ENCODE peak calls at places on chromosomes 1 and 21, in eight cellular contexts. Y, T, U, S, X, F, E and C are unnamed samples. For H3K27me3, the result is how much of the 10 kb centered on the place peaks cover.

GRCh38 chr21:35075546-35075945 is 26.4 kb upstream of the RUNX1 start:
- DNase-seq in S (no peak), E (no peak), U (peak), X (peak), F (no peak), Y (no peak), T (no peak), C (peak)

GRCh38 chr1:214281902-214282695 is 1.1 kb downstream of the SMYD2 start:
- DNase-seq in U (peak), S (no peak), Y (peak), T (peak), E (no peak), X (peak), F (no peak), C (no peak)

GRCh38 chr1:6245086-6245868 is 1.3 kb downstream of the HES3 start:
- DNase-seq in X (peak), E (peak), S (no peak), T (peak), F (peak), U (peak), Y (peak), C (peak)

GRCh38 chr1:8598783-8599182 is 218.7 kb downstream of the RERE start:
- DNase-seq in S (no peak), X (no peak), Y (no peak), F (no peak), E (no peak), T (no peak), U (peak), C (no peak)

GRCh38 chr1:42017730-42018129 is 99.0 kb upstream of the HIVEP3 start:
- DNase-seq in E (no peak), S (no peak), X (no peak), F (no peak), U (no peak), T (no peak), Y (no peak), C (no peak)

GRCh38 chr1:16338961-16339360 is 13.3 kb downstream of the FBXO42 start:
- DNase-seq in F (no peak), T (no peak), E (no peak), S (no peak), X (peak), U (no peak), Y (no peak), C (no peak)

GRCh38 chr1:42680921-42681683 is 1.1 kb upstream of the YBX1 start:
- DNase-seq in T (no peak), F (no peak), X (no peak), Y (no peak), E (no peak), U (peak), S (no peak), C (no peak)

GRCh38 chr1:228376651-228377631 is 29.7 kb downstream of the TRIM11 start:
- DNase-seq in F (peak), U (no peak), Y (no peak), E (no peak), S (no peak), X (no peak), T (no peak), C (no peak)

GRCh38 chr1:97640677-97641076 is 280.2 kb downstream of the DPYD start:
- DNase-seq in S (no peak), E (no peak), F (no peak), T (no peak), U (no peak), Y (no peak), X (no peak), C (no peak)

GRCh38 chr1:151284013-151284577 is 2.0 kb downstream of the ZNF687 start:
- DNase-seq in E (no peak), F (no peak), T (no peak), X (no peak), S (no peak), U (no peak), Y (no peak), C (no peak)

GRCh38 chr1:53145942-53146708 is 3.7 kb upstream of the SLC1A7 start:
- DNase-seq in S (peak), T (peak), Y (peak), E (no peak), X (peak), F (peak), U (peak), C (peak)

GRCh38 chr1:189185077-189185476 is 1292.6 kb downstream of the BRINP3 start:
- DNase-seq in E (no peak), F (no peak), X (no peak), U (peak), Y (no peak), S (no peak), T (no peak), C (no peak)

GRCh38 chr1:87226341-87226760 is 102.3 kb upstream of the LMO4 start:
- DNase-seq in E (peak), Y (peak), X (peak), S (peak), F (peak), U (peak), T (peak), C (peak)

GRCh38 chr1:22207605-22208264 is 64.8 kb upstream of the WNT4 start:
- DNase-seq in T (no peak), S (no peak), U (no peak), Y (no peak), E (no peak), X (no peak), F (no peak), C (no peak)

GRCh38 chr1:45010855-45011811 is at the start of gene HECTD3:
- DNase-seq in U (peak), T (peak), E (peak), S (no peak), Y (peak), X (peak), F (peak), C (peak)

GRCh38 chr1:84611796-84612195 is 37.6 kb upstream of the CTBS start:
- DNase-seq in S (no peak), X (peak), F (no peak), U (peak), T (no peak), E (peak), Y (no peak), C (no peak)

GRCh38 chr1:67952071-67952470 is 98.4 kb downstream of the DIRAS3 start:
- DNase-seq in T (no peak), Y (no peak), U (peak), E (no peak), X (peak), F (no peak), S (no peak), C (no peak)

GRCh38 chr1:178031856-178032320 is 62.0 kb upstream of the RASAL2 start:
- DNase-seq in T (peak), F (peak), X (peak), S (peak), Y (peak), E (peak), U (peak), C (peak)

GRCh38 chr1:199042193-199042592 is 403.4 kb downstream of the PTPRC start:
- DNase-seq in S (no peak), X (no peak), Y (no peak), F (no peak), T (no peak), E (no peak), U (no peak), C (no peak)

GRCh38 chr1:109906160-109906838 is 4.3 kb upstream of the CSF1 start:
- DNase-seq in F (no peak), U (no peak), S (no peak), Y (no peak), X (no peak), E (no peak), T (no peak), C (no peak)

GRCh38 chr1:53506355-53507050 is 47.3 kb downstream of the DMRTB1 start:
- DNase-seq in S (no peak), T (no peak), X (no peak), F (no peak), U (no peak), Y (no peak), E (no peak), C (no peak)

GRCh38 chr1:226482975-226483660 is 65.4 kb upstream of the STUM start:
- DNase-seq in X (no peak), F (no peak), T (no peak), S (no peak), U (no peak), E (no peak), Y (peak), C (no peak)

GRCh38 chr1:36883315-36883949 is 150.9 kb downstream of the GRIK3 start:
- DNase-seq in Y (peak), T (no peak), F (no peak), X (no peak), S (no peak), U (no peak), E (no peak), C (peak)

GRCh38 chr1:36882536-36883285 is 151.6 kb downstream of the GRIK3 start:
- DNase-seq in E (no peak), T (no peak), X (no peak), Y (peak), F (no peak), S (no peak), U (no peak), C (no peak)

GRCh38 chr1:36884801-36885200 is 149.5 kb downstream of the GRIK3 start:
- DNase-seq in U (no peak), E (no peak), S (no peak), X (no peak), T (no peak), Y (no peak), F (no peak), C (no peak)

GRCh38 chr1:36885537-36886441 is 148.5 kb downstream of the GRIK3 start:
- DNase-seq in Y (peak), X (no peak), E (no peak), U (no peak), F (peak), S (no peak), T (no peak), C (no peak)

DNA sequence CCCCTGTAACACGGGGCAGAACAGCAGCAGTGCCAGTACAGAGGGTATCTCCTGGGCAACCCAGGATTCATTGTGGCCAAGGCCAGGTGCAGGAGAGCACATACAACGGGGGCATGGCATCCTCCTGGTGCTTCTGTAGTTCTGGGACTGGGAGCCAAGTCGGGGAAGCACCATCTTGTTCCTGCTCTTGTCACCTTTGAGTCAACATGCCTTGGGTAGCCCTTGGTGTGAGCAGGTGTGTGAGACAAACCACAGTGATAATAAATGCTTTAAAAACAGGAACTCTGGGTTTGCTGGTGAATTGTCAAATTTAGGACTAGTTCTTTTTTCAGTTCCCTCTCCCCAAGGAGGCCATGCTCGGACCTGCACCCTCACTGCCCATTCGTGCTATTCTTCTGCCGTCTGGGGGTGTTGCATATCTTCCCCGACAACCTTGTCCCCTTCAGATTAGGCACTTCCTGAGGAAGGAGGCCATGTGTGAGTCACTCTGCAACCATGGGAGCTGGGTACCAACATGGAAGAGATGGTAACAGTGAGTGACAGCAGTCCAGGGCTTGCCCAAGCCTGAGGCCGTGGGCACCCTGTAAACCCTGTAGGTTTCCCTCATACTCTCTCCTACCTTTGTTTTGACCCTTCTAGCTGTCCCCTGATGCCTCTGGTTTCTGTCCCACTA is 150.2 kb downstream of the GRIK3 start:
- DNase-seq in T (no peak), F (no peak), Y (peak), S (no peak), X (no peak), U (no peak), E (no peak), C (peak)
- H3K27me3 ChIP-seq in T (under half), F (half or more), Y (under half), S (under half), X (under half), U (under half), E (under half), C (under half)

DNA sequence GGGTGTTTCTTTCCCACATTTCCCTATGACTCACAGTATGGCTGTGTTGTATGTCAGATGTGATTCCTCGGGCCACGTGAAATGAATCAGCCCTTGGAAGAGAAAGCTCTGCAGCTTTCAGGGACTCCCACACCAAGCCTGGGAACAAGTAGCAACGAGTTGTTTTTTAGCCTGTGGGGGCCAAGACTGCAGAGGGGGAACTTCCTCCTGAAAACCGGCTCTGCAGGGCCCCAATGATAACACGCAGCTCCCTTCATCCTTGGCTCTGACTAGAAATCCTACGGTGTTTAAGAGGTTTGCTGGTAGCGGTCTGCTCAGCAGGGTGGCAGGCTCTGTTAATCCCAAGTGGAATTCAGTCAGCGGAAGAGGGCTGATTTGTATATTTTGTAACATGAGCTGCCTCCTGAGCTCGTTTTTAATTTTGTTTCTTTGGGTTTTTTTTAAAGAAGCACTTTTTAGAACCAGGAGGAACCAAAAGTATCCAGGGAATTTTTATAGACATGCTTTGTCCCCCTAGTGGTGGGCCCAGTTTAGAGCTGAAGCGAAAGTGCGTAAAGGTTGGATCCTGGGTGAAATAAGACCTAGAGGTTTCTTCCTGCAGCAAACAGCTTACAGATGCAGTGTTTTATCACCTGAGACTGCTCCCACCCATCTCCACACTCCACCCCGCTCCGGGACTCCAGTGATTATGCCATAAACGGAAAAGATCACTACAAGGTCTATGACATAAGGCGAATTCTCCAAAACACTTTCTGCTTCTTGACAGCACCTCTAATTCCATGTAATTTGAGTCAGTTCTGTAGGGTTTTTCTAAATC is 48.8 kb downstream of the LAMC2 start:
- DNase-seq in E (peak), T (peak), S (peak), U (peak), Y (peak), X (peak), F (peak), C (peak)
- H3K4me3 ChIP-seq in E (no peak), T (no peak), S (peak), U (peak), Y (peak), X (peak), F (peak), C (peak)

GRCh38 chr1:71916894-71917293 is 365.4 kb downstream of the NEGR1 start:
- DNase-seq in X (no peak), Y (no peak), T (no peak), U (no peak), F (no peak), S (no peak), E (no peak), C (no peak)
- H3K27me3 ChIP-seq in X (under half), Y (under half), T (under half), U (under half), F (under half), S (under half), E (under half), C (under half)

DNA sequence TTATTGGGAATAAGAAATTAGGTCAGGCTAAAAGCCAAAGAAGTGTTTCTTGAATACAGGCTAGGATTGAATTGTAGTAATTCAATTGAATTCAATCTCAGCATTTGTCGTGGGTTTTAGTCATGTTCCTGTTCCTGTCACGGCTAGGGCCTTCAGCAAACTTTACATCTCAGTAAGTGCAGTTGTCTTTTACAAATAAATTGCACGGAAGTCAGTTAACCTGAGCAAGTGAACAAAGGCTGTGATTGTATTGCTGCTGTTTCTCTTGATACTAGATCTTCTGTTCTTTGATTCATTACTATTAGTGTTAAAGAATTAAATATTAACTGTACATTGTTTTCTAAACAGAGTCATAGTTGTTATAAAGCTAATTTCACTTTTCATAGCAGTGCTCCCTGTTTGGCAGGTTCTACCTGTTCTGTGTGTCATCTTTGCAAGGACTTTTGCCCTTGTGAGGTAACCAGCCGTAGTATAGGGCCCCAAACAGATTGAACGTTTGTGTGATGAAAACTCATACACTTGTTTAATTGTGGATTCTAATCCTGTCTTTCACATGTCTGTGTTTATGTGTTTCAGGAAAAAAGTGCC is 164.4 kb downstream of the EDEM3 start:
- DNase-seq in S (no peak), T (peak), Y (peak), U (no peak), F (no peak), E (no peak), X (no peak), C (no peak)
- H3K4me3 ChIP-seq in S (no peak), T (no peak), Y (no peak), U (no peak), F (no peak), E (no peak), X (no peak), C (no peak)

DNA sequence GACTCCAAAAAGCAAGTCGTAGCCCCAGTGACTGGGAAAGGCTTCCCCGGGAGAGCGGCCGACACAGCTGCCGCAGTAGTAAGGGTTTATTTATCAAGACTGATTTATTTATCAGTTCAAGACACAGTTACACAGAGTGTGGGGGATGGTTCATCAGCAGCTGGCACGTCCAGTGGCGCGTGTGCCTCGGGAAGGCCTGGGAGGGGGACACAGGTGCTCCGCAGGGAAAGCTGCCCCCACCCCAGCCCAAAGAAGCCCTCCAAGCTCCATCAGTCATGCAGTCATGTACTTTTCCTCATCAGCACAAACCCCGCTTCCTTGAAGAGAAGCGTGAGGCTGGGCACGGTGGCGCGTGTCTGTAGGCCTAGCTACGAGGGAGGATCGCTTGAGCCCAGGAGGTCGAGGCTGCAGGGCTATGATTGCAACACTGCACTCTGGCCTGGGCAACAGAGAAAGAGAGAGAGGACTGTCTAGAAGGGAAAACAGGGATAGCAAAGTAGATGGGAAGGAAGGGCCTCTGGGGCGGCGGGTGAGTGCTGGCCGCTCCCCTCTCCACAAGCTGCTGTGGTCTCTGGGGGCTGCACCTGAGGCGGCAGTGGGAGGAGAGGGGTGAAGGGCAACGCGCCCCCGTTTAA is 53.2 kb downstream of the PRKCZ start:
- DNase-seq in E (no peak), F (peak), S (no peak), Y (no peak), X (no peak), T (no peak), U (no peak), C (no peak)
- H3K27me3 ChIP-seq in E (under half), F (under half), S (under half), Y (under half), X (under half), T (under half), U (under half), C (under half)

GRCh38 chr1:160625321-160625720 is 21.5 kb downstream of the SLAMF1 start:
- DNase-seq in E (no peak), F (no peak), Y (no peak), T (no peak), S (no peak), U (no peak), X (no peak), C (no peak)
- H3K4me3 ChIP-seq in E (no peak), F (no peak), Y (no peak), T (no peak), S (no peak), U (no peak), X (no peak), C (no peak)